ENCODE peak calls at places on chromosomes 3 and 15, in five cellular contexts. S is prostate gland, L is gastrocnemius medialis, K is stomach, D is transverse colon. V is an unnamed sample.

GRCh38 chr3:9778102-9778501 is 8.4 kb upstream of the CAMK1 start:
- DNase-seq in S (no peak), L (no peak), K (no peak), D (no peak), V (no peak)

GRCh38 chr15:88631464-88632028 is 7.3 kb upstream of the ISG20 start:
- DNase-seq in S (no peak), L (no peak), K (no peak), D (peak; percentile 9), V (no peak)

GRCh38 chr3:140447136-140447535 is 230.7 kb upstream of the TRIM42 start:
- DNase-seq in S (no peak), L (no peak), K (no peak), D (no peak), V (no peak)

GRCh38 chr3:126135398-126136076 is 44.8 kb downstream of the ALDH1L1 start:
- DNase-seq in S (no peak), L (no peak), K (peak; percentile 24), D (peak; percentile 6), V (peak; percentile 63)

GRCh38 chr3:168531116-168531515 is 435.4 kb upstream of the GOLIM4 start:
- DNase-seq in S (no peak), L (no peak), K (no peak), D (no peak), V (no peak)

GRCh38 chr3:126180477-126181397 is at the start of gene ALDH1L1:
- DNase-seq in S (peak; percentile 90), L (peak; percentile 94), K (peak; percentile 31), D (peak; percentile 57), V (peak; percentile 71)

GRCh38 chr3:118055381-118055780 is 979.3 kb downstream of the IGSF11 start:
- DNase-seq in S (no peak), L (no peak), K (no peak), D (no peak), V (no peak)

GRCh38 chr3:71658131-71658530 is 67.1 kb downstream of the EIF4E3 start:
- DNase-seq in S (peak; percentile 98), L (peak; percentile 35), K (peak; percentile 98), D (peak; percentile 72), V (peak; percentile 80)

GRCh38 chr15:68106656-68107055 is 52.5 kb downstream of the PIAS1 start:
- DNase-seq in S (no peak), L (no peak), K (no peak), D (no peak), V (no peak)

GRCh38 chr3:52354676-52355075 is 38.6 kb downstream of the DNAH1 start:
- DNase-seq in S (no peak), L (no peak), K (no peak), D (no peak), V (no peak)

GRCh38 chr3:177597325-177598109 is 400.2 kb upstream of the TBL1XR1 start:
- DNase-seq in S (peak; percentile 46), L (peak; percentile 56), K (no peak), D (no peak), V (peak; percentile 51)

GRCh38 chr3:186361612-186362408 is at the start of gene DGKG:
- DNase-seq in S (no peak), L (peak; percentile 6), K (peak; percentile 58), D (peak; percentile 49), V (peak; percentile 81)

GRCh38 chr15:70698412-70698811 is 64.9 kb downstream of the UACA start:
- DNase-seq in S (no peak), L (no peak), K (no peak), D (no peak), V (no peak)

GRCh38 chr3:5192568-5193319 is 5.2 kb downstream of the EDEM1 start:
- DNase-seq in S (no peak), L (peak; percentile 14), K (no peak), D (no peak), V (no peak)

DNA sequence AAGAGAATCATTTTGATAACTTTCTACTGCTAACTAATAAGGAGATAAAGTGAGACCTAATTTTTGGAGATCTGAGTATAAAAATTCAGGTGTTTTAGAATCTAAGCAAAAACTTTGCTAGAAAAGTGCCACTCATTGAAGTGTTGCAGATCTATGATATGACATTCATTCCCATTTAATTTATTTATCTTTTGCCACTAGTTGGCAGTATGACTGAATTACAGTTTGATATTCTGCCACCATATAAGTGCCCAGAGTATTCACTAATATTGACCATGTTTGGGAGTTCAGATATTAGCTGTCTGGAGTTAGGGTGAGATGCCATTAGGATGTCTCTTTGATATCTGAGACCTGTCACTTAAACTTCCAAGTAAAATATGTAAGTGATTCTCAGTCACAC is 251.3 kb upstream of the GBE1 start:
- DNase-seq in S (no peak), L (no peak), K (no peak), D (no peak), V (no peak)
- TF ChIP-seq CTCF in S (no peak), L (no peak), K (no peak), D (no peak), V (peak; percentile 23)

GRCh38 chr3:138834359-138835176 is at the start of gene PIK3CB:
- DNase-seq in S (peak; percentile 88), L (peak; percentile 81), K (peak; percentile 92), D (peak; percentile 93), V (peak; percentile 93)
- TF ChIP-seq POLR2A in S (peak; percentile 81), L (peak; percentile 91), K (no peak), D (peak; percentile 88), V (peak; percentile 83)

GRCh38 chr3:42683875-42684593 is 1.3 kb upstream of the KLHL40 start:
- DNase-seq in S (peak; percentile 21), L (peak; percentile 93), K (peak; percentile 47), D (peak; percentile 68), V (peak; percentile 89)
- H3K27ac ChIP-seq in S (no peak overlapping the region), L (peak overlapping the region; percentile 94), K (peak overlapping the region; percentile 75), D (peak overlapping the region; percentile 40), V (peak overlapping the region; percentile 93)

GRCh38 chr3:162865466-162865865 is 1368.9 kb downstream of the OTOL1 start:
- DNase-seq in S (no peak), L (no peak), K (no peak), D (no peak), V (no peak)
- TF ChIP-seq CTCF in S (no peak), L (no peak), K (no peak), D (no peak), V (no peak)

GRCh38 chr3:124747111-124747981 is 17.1 kb downstream of the UMPS start:
- DNase-seq in S (no peak), L (no peak), K (no peak), D (no peak), V (no peak)
- TF ChIP-seq POLR2A in S (no peak), L (no peak), K (no peak), D (no peak), V (no peak)

DNA sequence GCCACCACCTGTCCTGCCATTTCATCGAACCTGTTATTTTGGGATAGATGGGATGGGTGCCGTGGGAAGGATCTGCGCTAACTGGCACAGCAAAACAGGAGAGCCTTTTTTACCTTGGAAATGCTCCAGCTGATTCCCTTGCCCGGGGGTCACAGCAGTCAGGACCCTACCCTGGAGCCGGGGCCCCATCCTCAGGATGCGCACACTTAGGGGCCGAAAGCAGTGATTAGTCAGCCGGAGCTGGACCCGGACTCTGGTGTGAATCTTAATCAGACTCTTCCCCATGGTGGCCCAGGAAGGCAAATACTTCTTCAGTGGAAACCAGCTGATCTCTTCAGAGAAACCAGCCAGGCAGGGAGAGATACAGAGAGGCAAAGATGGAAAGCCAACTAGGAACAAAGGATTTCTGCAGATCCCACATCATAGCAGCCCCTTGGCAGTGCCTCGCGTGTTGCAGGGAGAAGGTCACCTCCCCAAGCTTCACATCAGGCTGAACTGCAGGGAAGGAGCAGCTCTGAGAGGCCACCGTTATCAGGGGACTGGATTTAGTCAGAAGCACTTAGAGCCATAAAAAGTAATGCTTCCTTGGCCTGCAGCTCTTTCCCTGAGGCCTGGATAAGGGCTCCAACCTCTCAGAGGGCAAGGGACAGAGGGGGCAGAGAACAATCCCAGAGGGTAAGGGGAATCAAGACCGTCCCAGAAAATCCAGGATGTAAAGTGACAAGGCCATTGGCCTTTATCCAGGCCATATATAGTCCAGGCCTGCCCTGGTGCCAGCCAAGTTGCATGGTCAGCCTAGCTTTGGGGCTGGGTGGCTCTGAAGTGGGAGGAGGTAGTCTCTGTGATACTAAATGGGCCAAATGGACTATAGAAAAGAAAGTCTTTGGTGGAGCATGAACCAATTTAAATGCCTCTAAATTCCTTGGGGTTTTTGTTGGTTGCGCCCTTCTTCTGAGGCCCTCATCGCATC is 52.9 kb downstream of the WDR76 start:
- DNase-seq in S (no peak), L (no peak), K (no peak), D (no peak), V (peak; percentile 82)
- H3K27ac ChIP-seq in S (no peak overlapping the region), L (no peak overlapping the region), K (no peak overlapping the region), D (no peak overlapping the region), V (peak overlapping the region; percentile 89)

GRCh38 chr3:41277790-41278465 is 78.6 kb downstream of the CTNNB1 start:
- DNase-seq in S (no peak), L (no peak), K (no peak), D (no peak), V (no peak)
- TF ChIP-seq CTCF in S (no peak), L (no peak), K (no peak), D (no peak), V (no peak)

DNA sequence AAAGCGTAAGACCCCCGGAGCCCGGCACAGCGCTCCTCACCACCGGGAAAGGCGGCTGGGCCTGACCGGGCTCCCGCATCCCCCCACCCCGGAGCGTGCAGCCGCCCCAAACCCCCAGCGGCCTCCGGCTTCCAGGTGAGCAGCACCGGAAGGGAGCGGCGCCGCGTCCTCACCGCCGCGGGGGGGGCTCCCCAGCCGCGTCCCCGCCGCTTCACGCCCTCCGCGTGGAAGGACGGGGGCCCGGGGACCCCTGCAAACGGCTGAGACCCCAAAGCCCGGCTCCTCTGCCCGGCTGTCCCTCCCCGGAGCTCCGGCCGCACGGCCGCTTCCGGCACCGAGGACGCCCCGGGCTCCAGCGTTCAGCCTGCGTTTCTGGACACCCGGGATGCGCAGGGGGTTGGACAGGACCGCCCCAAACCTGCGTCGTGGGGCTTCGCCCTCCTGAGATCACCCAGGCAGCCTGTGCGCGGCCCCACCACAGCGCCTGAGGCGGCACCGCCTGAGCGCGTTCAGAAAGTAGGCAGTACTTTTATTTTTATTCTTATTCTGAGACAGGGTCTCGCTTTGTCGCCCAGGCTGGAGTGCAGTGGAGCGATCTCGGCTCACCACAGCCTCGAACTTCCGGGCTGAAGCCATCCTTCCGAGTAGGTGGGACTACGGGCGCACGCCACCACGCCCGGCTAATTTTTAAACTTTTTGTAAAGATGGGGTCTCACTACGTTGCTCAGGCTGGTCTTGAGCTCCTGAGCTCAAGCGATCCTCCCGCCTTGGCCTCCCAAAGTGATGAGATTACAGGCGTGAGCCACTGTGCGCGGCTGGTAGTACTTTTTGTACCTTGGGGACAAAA is 51.6 kb upstream of the BLM start:
- DNase-seq in S (peak; percentile 41), L (no peak), K (peak; percentile 48), D (peak; percentile 64), V (peak; percentile 64)
- TF ChIP-seq POLR2A in S (peak; percentile 58), L (peak; percentile 59), K (no peak), D (peak; percentile 69), V (peak; percentile 48)

DNA sequence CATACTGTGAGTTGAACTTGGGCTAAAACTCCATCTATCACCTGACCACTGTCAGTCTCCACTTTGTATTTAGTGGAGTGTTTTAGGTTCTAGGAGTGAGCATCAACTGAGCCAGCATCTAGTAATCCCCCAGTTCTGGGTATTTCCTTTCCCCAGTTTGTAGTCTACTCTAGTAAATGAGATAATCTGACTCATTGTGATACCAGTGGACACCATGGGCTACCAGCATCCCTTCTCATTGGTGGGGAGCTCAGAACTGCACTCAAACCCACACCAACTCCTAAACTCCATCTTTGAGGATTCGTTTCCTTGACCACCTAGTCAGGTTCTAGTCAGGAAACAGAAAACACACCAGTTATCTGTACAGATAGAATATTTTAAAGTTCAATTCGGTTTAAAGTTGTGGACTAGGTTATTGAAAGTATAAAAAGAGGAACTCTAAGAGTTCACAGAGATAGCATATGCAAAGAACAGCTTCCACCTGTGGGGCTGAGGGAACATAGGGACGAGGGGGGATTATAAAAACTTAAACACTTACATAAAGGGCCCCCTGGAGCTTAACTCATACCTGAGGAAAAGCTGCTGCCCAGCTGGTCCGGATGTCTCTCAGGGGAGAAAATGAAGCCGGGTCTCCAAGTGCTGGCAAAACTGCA is 36.0 kb downstream of the LEO1 start:
- DNase-seq in S (no peak), L (no peak), K (no peak), D (no peak), V (no peak)
- H3K27ac ChIP-seq in S (no peak overlapping the region), L (no peak overlapping the region), K (no peak overlapping the region), D (no peak overlapping the region), V (no peak overlapping the region)

V was measured in heart left ventricle.